ENCODE peak calls at places on chromosomes 3 and 15, in four cellular contexts. L, I, F and V are unnamed samples.
A peak's percentile ranks its signal among the peaks of the same experiment; 100 is the strongest.

GRCh38 chr15:67721996-67722395 is 103.3 kb upstream of the SKOR1 start:
- DNase-seq in L (no peak), I (no peak), F (no peak), V (no peak)

GRCh38 chr15:77568014-77568959 is 64.4 kb downstream of the LINGO1 start:
- DNase-seq in L (no peak), I (no peak), F (no peak), V (no peak)

GRCh38 chr3:20669184-20669583 is 483.2 kb upstream of the SGO1 start:
- DNase-seq in L (no peak), I (no peak), F (peak; percentile 28), V (no peak)

GRCh38 chr3:41202834-41203345 is 3.6 kb downstream of the CTNNB1 start:
- DNase-seq in L (no peak), I (no peak), F (no peak), V (no peak)

GRCh38 chr3:186909078-186909853 is 21.1 kb upstream of the ST6GAL1 start:
- DNase-seq in L (no peak), I (peak; percentile 95), F (no peak), V (peak; percentile 61)

GRCh38 chr3:82938821-82939328 is 1177.4 kb upstream of the GBE1 start:
- DNase-seq in L (peak; percentile 40), I (no peak), F (no peak), V (no peak)

GRCh38 chr3:175346573-175347356 is 487.6 kb downstream of the NAALADL2 start:
- DNase-seq in L (no peak), I (no peak), F (no peak), V (no peak)

GRCh38 chr3:151880326-151880725 is 6.9 kb downstream of the SUCNR1 start:
- DNase-seq in L (no peak), I (no peak), F (no peak), V (no peak)

GRCh38 chr3:23644741-23645140 is 161.0 kb upstream of the UBE2E1 start:
- DNase-seq in L (no peak), I (no peak), F (no peak), V (no peak)

GRCh38 chr15:39868396-39868795 is 51.7 kb downstream of the GPR176 start:
- DNase-seq in L (no peak), I (no peak), F (no peak), V (no peak)

GRCh38 chr15:28147827-28148226 is 48.7 kb upstream of the OCA2 start:
- DNase-seq in L (no peak), I (no peak), F (no peak), V (no peak)

GRCh38 chr3:141212555-141212954 is 19.1 kb upstream of the PXYLP1 start:
- DNase-seq in L (no peak), I (no peak), F (no peak), V (no peak)

GRCh38 chr3:141302364-141303141 is 65.8 kb upstream of the ZBTB38 start:
- DNase-seq in L (no peak), I (no peak), F (no peak), V (no peak)

GRCh38 chr3:195559723-195560409 is 16.7 kb upstream of the PPP1R2 start:
- DNase-seq in L (no peak), I (no peak), F (no peak), V (no peak)

GRCh38 chr15:73792429-73792828 is 39.3 kb upstream of the INSYN1 start:
- DNase-seq in L (no peak), I (no peak), F (no peak), V (no peak)

GRCh38 chr15:35630570-35630969 is 84.6 kb upstream of the DPH6 start:
- DNase-seq in L (no peak), I (no peak), F (no peak), V (no peak)

GRCh38 chr3:130854208-130854864 is 39.5 kb upstream of the ATP2C1 start:
- DNase-seq in L (no peak), I (peak; percentile 16), F (no peak), V (no peak)

GRCh38 chr15:66078196-66078928 is 175.2 kb downstream of the MEGF11 start:
- DNase-seq in L (no peak), I (no peak), F (no peak), V (no peak)

GRCh38 chr3:52070724-52071621 is 14.6 kb upstream of the DUSP7 start:
- DNase-seq in L (no peak), I (no peak), F (no peak), V (no peak)

GRCh38 chr3:145022447-145022846 is 1050.8 kb downstream of the DIPK2A start:
- DNase-seq in L (no peak), I (no peak), F (no peak), V (no peak)

GRCh38 chr3:62876064-62876463 is 848 bp upstream of the CADPS start:
- DNase-seq in L (peak; percentile 55), I (peak; percentile 2), F (peak; percentile 62), V (no peak)

GRCh38 chr3:112807685-112808084 is 39.0 kb downstream of the CD200R1L start:
- DNase-seq in L (no peak), I (no peak), F (no peak), V (no peak)

GRCh38 chr15:70267879-70268278 is 170.2 kb upstream of the TLE3 start:
- DNase-seq in L (no peak), I (no peak), F (no peak), V (no peak)

GRCh38 chr3:70999730-71000129 is 583.8 kb downstream of the FOXP1 start:
- DNase-seq in L (no peak), I (no peak), F (no peak), V (no peak)

GRCh38 chr3:133472242-133472641 is 72.4 kb downstream of the BFSP2 start:
- DNase-seq in L (no peak), I (no peak), F (peak; percentile 41), V (no peak)

GRCh38 chr3:136042608-136043221 is 77.2 kb downstream of the PPP2R3A start:
- DNase-seq in L (no peak), I (peak; percentile 53), F (no peak), V (no peak)

GRCh38 chr3:128133273-128133883 is 9.8 kb upstream of the RUVBL1 start:
- DNase-seq in L (no peak), I (peak; percentile 51), F (peak; percentile 46), V (peak; percentile 19)

GRCh38 chr3:98115717-98116116 is 14.8 kb upstream of the OR5H1 start:
- DNase-seq in L (no peak), I (no peak), F (no peak), V (no peak)

GRCh38 chr15:81294501-81294850 is 29.5 kb downstream of the STARD5 start:
- DNase-seq in L (no peak), I (no peak), F (no peak), V (no peak)

GRCh38 chr15:74421302-74422245 is 12.2 kb downstream of the SEMA7A start:
- DNase-seq in L (no peak), I (no peak), F (no peak), V (no peak)

GRCh38 chr3:31704651-31705179 is 172.0 kb downstream of the STT3B start:
- DNase-seq in L (no peak), I (peak; percentile 12), F (peak; percentile 78), V (no peak)

GRCh38 chr3:127424766-127425504 is 137.1 kb upstream of the PRR20G start:
- DNase-seq in L (peak; percentile 27), I (no peak), F (no peak), V (no peak)

GRCh38 chr3:106206165-106206564 is 337.4 kb upstream of the CBLB start:
- DNase-seq in L (no peak), I (peak; percentile 77), F (no peak), V (no peak)

GRCh38 chr3:9455596-9455995 is 58.2 kb downstream of the SETD5 start:
- DNase-seq in L (no peak), I (no peak), F (no peak), V (no peak)

GRCh38 chr3:9448071-9448470 is 50.7 kb downstream of the SETD5 start:
- DNase-seq in L (no peak), I (no peak), F (no peak), V (no peak)

GRCh38 chr3:9448643-9449042 is 51.2 kb downstream of the SETD5 start:
- DNase-seq in L (no peak), I (no peak), F (no peak), V (no peak)

GRCh38 chr3:9452417-9452816 is 55.0 kb downstream of the SETD5 start:
- DNase-seq in L (no peak), I (peak; percentile 70), F (no peak), V (no peak)
- H3K9me3 ChIP-seq in L (no peaks in the 10 kb centered on the region), I (no peaks in the 10 kb centered on the region), F (no peaks in the 10 kb centered on the region), V (no peaks in the 10 kb centered on the region)

DNA sequence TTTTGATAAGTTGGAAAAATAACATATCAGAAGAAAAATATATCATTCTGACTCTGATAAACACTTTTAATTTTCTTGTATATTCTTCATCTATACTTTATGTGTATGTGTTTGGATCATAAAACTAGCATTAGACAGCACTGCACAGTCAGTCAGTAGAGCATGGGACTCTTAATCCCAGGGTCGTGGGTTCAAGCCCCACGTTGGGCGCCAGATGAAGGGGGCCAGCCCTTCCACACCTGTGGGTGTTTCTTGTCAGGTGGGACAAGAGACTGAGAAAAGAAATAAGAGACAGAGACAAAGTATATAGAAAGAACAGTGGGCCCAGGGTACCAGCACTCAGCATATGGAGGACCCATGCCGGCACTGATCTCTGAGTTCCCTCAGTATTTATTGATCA is 546.0 kb upstream of the NR2F2 start:
- DNase-seq in L (no peak), I (no peak), F (no peak), V (no peak)
- H3K9me3 ChIP-seq in L (peaks cover 7% of the 10 kb centered on the region), I (peaks cover 29% of the 10 kb centered on the region), F (peaks cover 20% of the 10 kb centered on the region), V (no peaks in the 10 kb centered on the region)

GRCh38 chr15:56227315-56227714 is 16.4 kb downstream of the RFX7 start:
- DNase-seq in L (no peak), I (no peak), F (no peak), V (no peak)

GRCh38 chr15:56225520-56225919 is 18.2 kb downstream of the RFX7 start:
- DNase-seq in L (no peak), I (no peak), F (no peak), V (no peak)

GRCh38 chr15:56227780-56228179 is 15.9 kb downstream of the RFX7 start:
- DNase-seq in L (no peak), I (no peak), F (no peak), V (no peak)

GRCh38 chr15:56228854-56229253 is 14.8 kb downstream of the RFX7 start:
- DNase-seq in L (no peak), I (no peak), F (no peak), V (no peak)

DNA sequence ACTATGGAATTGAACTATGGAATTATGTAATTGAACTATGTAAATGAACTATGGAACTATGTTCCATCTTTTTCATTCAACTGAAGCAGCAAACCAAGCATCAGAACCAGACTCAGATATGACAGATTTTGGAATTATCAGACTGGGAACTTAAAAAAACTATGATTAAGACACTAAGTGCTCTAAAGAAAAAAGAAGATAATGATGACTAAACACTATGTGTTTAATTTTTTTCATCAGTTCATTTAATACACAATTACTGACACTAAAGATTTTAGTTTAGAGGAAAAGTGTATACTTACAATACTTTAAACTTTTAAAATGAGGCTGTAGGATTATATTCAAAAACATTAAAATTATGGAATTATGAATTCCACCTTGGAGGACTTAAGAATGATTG is 15.3 kb downstream of the RFX7 start:
- DNase-seq in L (no peak), I (no peak), F (no peak), V (no peak)
- H3K9me3 ChIP-seq in L (peaks cover 3% of the 10 kb centered on the region), I (peaks cover 72% of the 10 kb centered on the region), F (peaks cover 24% of the 10 kb centered on the region), V (peaks cover 9% of the 10 kb centered on the region)

DNA sequence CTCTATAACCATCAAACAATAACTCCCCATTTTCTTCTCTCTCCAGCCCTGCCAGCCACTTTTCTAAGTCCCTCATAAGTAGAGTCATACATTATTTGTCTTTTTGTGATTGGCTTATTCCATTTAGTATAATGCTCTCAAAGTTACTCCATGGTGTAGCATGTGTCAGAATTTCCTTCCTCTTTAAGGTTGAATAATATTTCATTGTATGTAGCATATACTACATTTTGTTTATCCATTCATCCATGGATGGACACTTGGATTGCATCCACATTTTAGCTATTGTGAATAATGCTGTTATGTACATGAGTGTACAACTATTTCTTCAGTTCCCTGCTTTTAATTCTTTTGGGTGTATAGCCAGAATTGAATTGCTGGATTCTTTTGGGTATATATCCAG is 138.4 kb downstream of the ATG7 start:
- DNase-seq in L (no peak), I (no peak), F (no peak), V (no peak)
- H3K9me3 ChIP-seq in L (no peaks in the 10 kb centered on the region), I (peaks cover 25% of the 10 kb centered on the region), F (peaks cover 8% of the 10 kb centered on the region), V (no peaks in the 10 kb centered on the region)